ENCODE peak calls at places on chromosome 19, in nine cellular contexts. Q is fibroblast of pulmonary artery, H is type B pancreatic cell, A is tibial nerve, T is SW 1271, Y is mucosa of gallbladder, L is GM12864, N is thoracic aorta, W is GM23248. G is an unnamed sample.

GRCh38 chr19:21135433-21135832 is 6.4 kb upstream of the ZNF431 start:
- DNase-seq in L (no peak), H (no peak), W (no peak), T (no peak), Y (no peak), Q (no peak), N (no peak), A (no peak), G (no peak)

GRCh38 chr19:28610731-28611130 is 602.2 kb downstream of the UQCRFS1 start:
- DNase-seq in N (no peak), H (no peak), T (no peak), A (no peak), Q (no peak), W (no peak), Y (no peak), L (no peak), G (no peak)

GRCh38 chr19:17305211-17305516 is 508 bp upstream of the MRPL34 start:
- DNase-seq in T (no peak), N (no peak), W (no peak), Y (no peak), H (no peak), Q (no peak), L (no peak), A (no peak), G (no peak)

GRCh38 chr19:47848871-47849473 is 10.1 kb upstream of the TPRX2 start:
- DNase-seq in Q (peak), A (no peak), W (peak), T (no peak), H (no peak), L (no peak), Y (no peak), N (no peak), G (peak)

GRCh38 chr19:10219678-10220077 is 11.5 kb downstream of the S1PR2 start:
- DNase-seq in A (no peak), W (peak), T (peak), L (peak), H (no peak), Y (no peak), N (no peak), Q (peak), G (peak)

GRCh38 chr19:2981898-2982297 is 4.5 kb downstream of the TLE6 start:
- DNase-seq in N (no peak), H (no peak), Q (no peak), W (no peak), L (no peak), A (no peak), T (no peak), Y (no peak), G (no peak)

GRCh38 chr19:19554074-19555023 is 16.3 kb downstream of the CILP2 start:
- DNase-seq in T (no peak), W (peak), N (no peak), Y (no peak), L (no peak), H (no peak), A (no peak), Q (peak), G (peak)

GRCh38 chr19:15456871-15457700 is 7.3 kb downstream of the RASAL3 start:
- DNase-seq in A (no peak), H (no peak), L (no peak), Q (no peak), T (no peak), Y (peak), N (no peak), W (peak), G (no peak)

GRCh38 chr19:41649827-41650226 is 23.0 kb upstream of the CEACAM4 start:
- DNase-seq in L (no peak), H (no peak), T (no peak), Y (peak), N (no peak), A (no peak), Q (no peak), W (no peak), G (no peak)

GRCh38 chr19:9309974-9310446 is 372 bp upstream of the ZNF699 start:
- DNase-seq in L (no peak), W (peak), H (peak), Y (peak), Q (peak), T (peak), A (peak), N (peak), G (peak)

GRCh38 chr19:32188921-32189320 is 156.5 kb upstream of the ZNF507 start:
- DNase-seq in T (no peak), W (no peak), H (no peak), L (no peak), Q (no peak), N (no peak), A (no peak), Y (no peak), G (no peak)

GRCh38 chr19:13646758-13647157 is 117.6 kb upstream of the MRI1 start:
- DNase-seq in L (no peak), Y (no peak), T (no peak), W (no peak), A (no peak), N (no peak), Q (no peak), H (no peak), G (no peak)

GRCh38 chr19:7242601-7243258 is 51.5 kb downstream of the INSR start:
- DNase-seq in Q (peak), T (no peak), W (peak), L (peak), A (no peak), Y (no peak), N (peak), H (no peak), G (peak)

GRCh38 chr19:13260883-13261653 is 110.9 kb downstream of the IER2 start:
- DNase-seq in H (no peak), W (peak), Q (peak), T (peak), A (no peak), N (no peak), L (peak), Y (peak), G (peak)

GRCh38 chr19:17234911-17235617 is 9.0 kb downstream of the OCEL1 start:
- DNase-seq in W (peak), A (no peak), Y (peak), Q (peak), N (no peak), T (no peak), H (no peak), L (no peak), G (no peak)

GRCh38 chr19:46818812-46819211 is 30.4 kb upstream of the SLC1A5 start:
- DNase-seq in Y (no peak), T (no peak), N (no peak), H (no peak), A (no peak), Q (peak), W (peak), L (no peak), G (peak)

GRCh38 chr19:31349160-31349881 is at the start of gene TSHZ3:
- DNase-seq in A (peak), L (no peak), Y (peak), Q (peak), N (no peak), W (peak), T (peak), H (peak), G (peak)

GRCh38 chr19:9914001-9914314 is 22.4 kb downstream of the OLFM2 start:
- DNase-seq in W (no peak), T (no peak), H (no peak), Q (no peak), N (no peak), A (no peak), Y (no peak), L (no peak), G (no peak)

GRCh38 chr19:48755787-48756674 is 707 bp downstream of the FGF21 start:
- DNase-seq in A (no peak), W (no peak), N (no peak), Q (no peak), L (no peak), Y (no peak), T (no peak), H (no peak), G (no peak)

GRCh38 chr19:45668342-45668871 is 386 bp downstream of the GIPR start:
- DNase-seq in H (no peak), T (no peak), L (no peak), Q (no peak), W (peak), N (no peak), A (no peak), Y (no peak), G (no peak)

GRCh38 chr19:41785653-41786052 is 10.7 kb upstream of the CEACAM3 start:
- DNase-seq in N (no peak), L (peak), T (no peak), Y (peak), W (peak), H (no peak), Q (peak), A (no peak), G (peak)

GRCh38 chr19:2590630-2591399 is 111.7 kb downstream of the GNG7 start:
- DNase-seq in T (no peak), H (no peak), N (no peak), L (no peak), Q (no peak), W (no peak), A (no peak), Y (no peak), G (no peak)

GRCh38 chr19:13262450-13262849 is 112.2 kb downstream of the IER2 start:
- DNase-seq in Q (peak), A (no peak), N (no peak), H (no peak), W (peak), L (peak), T (no peak), Y (no peak), G (no peak)